ENCODE peak calls at places on chromosomes 4 and X, in ten cellular contexts. Z is MM.1S; I is HS-27A; R is A549; K is HFF-Myc; X is NCI-H1105 treated with DMSO at 0.1 percent for 48 hours; S is kidney tubule cell; O is bronchial epithelial cell; D is DMS79; F is stimulated activated CD8-positive, alpha-beta memory T cell treated with anti-CD3 and anti-CD28 coated beads, Interleukin-15, amount 100 ng/mL, for 4 hours. N is an unnamed sample.

GRCh38 chr4:118338981-118339765 is 13.6 kb downstream of the PRSS12 start:
- DNase-seq in Z (no peak), I (peak), R (no peak), K (no peak), X (no peak), S (peak), O (peak), D (no peak), F (no peak), N (no peak)

GRCh38 chrX:37926700-37927099 is 79.3 kb upstream of the DYNLT3 start:
- DNase-seq in Z (peak), I (no peak), R (peak), K (no peak), X (peak), S (peak), O (peak), D (no peak), F (no peak), N (no peak)

GRCh38 chr4:185481390-185481789 is 9.9 kb upstream of the CCDC110 start:
- DNase-seq in Z (no peak), I (no peak), R (no peak), K (no peak), X (no peak), S (no peak), O (no peak), D (no peak), F (no peak), N (no peak)

GRCh38 chr4:30269850-30270249 is 450.3 kb upstream of the PCDH7 start:
- DNase-seq in Z (no peak), I (no peak), R (no peak), K (no peak), X (no peak), S (peak), O (peak), D (no peak), F (no peak), N (no peak)

GRCh38 chr4:183099537-183100297 is 660 bp downstream of the WWC2 start:
- DNase-seq in Z (peak), I (no peak), R (peak), K (no peak), X (peak), S (peak), O (no peak), D (no peak), F (no peak), N (no peak)

GRCh38 chr4:80138556-80139538 is 58.5 kb upstream of the PRDM8 start:
- DNase-seq in Z (peak), I (no peak), R (no peak), K (peak), X (no peak), S (peak), O (peak), D (no peak), F (no peak), N (peak)

GRCh38 chr4:115234405-115235093 is 121.1 kb upstream of the NDST4 start:
- DNase-seq in Z (peak), I (no peak), R (no peak), K (no peak), X (no peak), S (peak), O (peak), D (no peak), F (no peak), N (no peak)

GRCh38 chr4:74123065-74123728 is 24.2 kb upstream of the CXCL2 start:
- DNase-seq in Z (no peak), I (no peak), R (no peak), K (no peak), X (peak), S (no peak), O (peak), D (peak), F (no peak), N (no peak)

GRCh38 chrX:153944140-153944799 is at the start of gene RENBP:
- DNase-seq in Z (peak), I (no peak), R (no peak), K (no peak), X (peak), S (no peak), O (no peak), D (no peak), F (no peak), N (no peak)

GRCh38 chr4:87679449-87680169 is 29.5 kb downstream of the DMP1 start:
- DNase-seq in Z (peak), I (peak), R (peak), K (peak), X (peak), S (peak), O (peak), D (no peak), F (no peak), N (peak)

GRCh38 chr4:66741081-66741480 is 804.2 kb downstream of the CENPC start:
- DNase-seq in Z (no peak), I (peak), R (no peak), K (no peak), X (no peak), S (no peak), O (peak), D (no peak), F (no peak), N (no peak)

GRCh38 chrX:9433596-9433995 is 31.3 kb upstream of the TBL1X start:
- DNase-seq in Z (no peak), I (no peak), R (no peak), K (no peak), X (no peak), S (peak), O (no peak), D (no peak), F (no peak), N (no peak)

GRCh38 chrX:110418220-110418856 is 59.7 kb downstream of the RTL9 start:
- DNase-seq in Z (peak), I (no peak), R (peak), K (no peak), X (no peak), S (peak), O (peak), D (peak), F (no peak), N (no peak)

GRCh38 chr4:149120331-149121014 is 678.3 kb upstream of the NR3C2 start:
- DNase-seq in Z (no peak), I (no peak), R (no peak), K (no peak), X (no peak), S (peak), O (no peak), D (no peak), F (no peak), N (no peak)

GRCh38 chr4:176548571-176548970 is 228.8 kb downstream of the SPCS3 start:
- DNase-seq in Z (no peak), I (peak), R (no peak), K (no peak), X (no peak), S (peak), O (peak), D (no peak), F (no peak), N (no peak)

GRCh38 chr4:7472443-7473013 is 37.8 kb upstream of the PSAPL1 start:
- DNase-seq in Z (no peak), I (no peak), R (no peak), K (no peak), X (no peak), S (no peak), O (no peak), D (no peak), F (no peak), N (no peak)

GRCh38 chr4:1459664-1460511 is 53.6 kb upstream of the NKX1-1 start:
- DNase-seq in Z (no peak), I (no peak), R (no peak), K (no peak), X (no peak), S (no peak), O (no peak), D (no peak), F (no peak), N (no peak)

GRCh38 chrX:15401373-15401772 is 17.2 kb upstream of the VEGFD start:
- DNase-seq in Z (no peak), I (no peak), R (no peak), K (no peak), X (no peak), S (no peak), O (no peak), D (no peak), F (no peak), N (no peak)

GRCh38 chrX:86002076-86002896 is 45.1 kb downstream of the CHM start:
- DNase-seq in Z (peak), I (no peak), R (no peak), K (no peak), X (no peak), S (peak), O (peak), D (no peak), F (no peak), N (no peak)

GRCh38 chrX:110086916-110087484 is 84.1 kb downstream of the TMEM164 start:
- DNase-seq in Z (no peak), I (peak), R (peak), K (no peak), X (no peak), S (peak), O (peak), D (no peak), F (no peak), N (no peak)

GRCh38 chr4:125191252-125191651 is 123.5 kb upstream of the FAT4 start:
- DNase-seq in Z (no peak), I (no peak), R (no peak), K (no peak), X (no peak), S (no peak), O (peak), D (no peak), F (no peak), N (no peak)

GRCh38 chrX:38595801-38596200 is 34.5 kb downstream of the TSPAN7 start:
- DNase-seq in Z (no peak), I (no peak), R (no peak), K (no peak), X (no peak), S (no peak), O (no peak), D (no peak), F (no peak), N (no peak)

GRCh38 chr4:155604718-155605601 is 61.7 kb upstream of the GUCY1A1 start:
- DNase-seq in Z (no peak), I (peak), R (no peak), K (peak), X (no peak), S (peak), O (peak), D (no peak), F (no peak), N (no peak)

GRCh38 chr4:166042510-166043055 is 169.5 kb downstream of the TLL1 start:
- DNase-seq in Z (no peak), I (no peak), R (no peak), K (no peak), X (no peak), S (no peak), O (no peak), D (no peak), F (no peak), N (no peak)

GRCh38 chr4:79598801-79599200 is 190.8 kb upstream of the GK2 start:
- DNase-seq in Z (no peak), I (no peak), R (no peak), K (no peak), X (no peak), S (no peak), O (no peak), D (no peak), F (no peak), N (no peak)

GRCh38 chrX:103861200-103861599 is 29.1 kb upstream of the RAB9B start:
- DNase-seq in Z (no peak), I (no peak), R (no peak), K (no peak), X (no peak), S (peak), O (peak), D (no peak), F (no peak), N (no peak)

GRCh38 chr4:159906051-159906450 is 803.2 kb downstream of the RAPGEF2 start:
- DNase-seq in Z (no peak), I (no peak), R (no peak), K (no peak), X (no peak), S (no peak), O (no peak), D (no peak), F (no peak), N (no peak)

GRCh38 chr4:132097046-132097445 is 1052.0 kb upstream of the PCDH10 start:
- DNase-seq in Z (no peak), I (no peak), R (no peak), K (no peak), X (no peak), S (no peak), O (no peak), D (no peak), F (no peak), N (no peak)

GRCh38 chr4:2251073-2251794 is 9.3 kb upstream of the HAUS3 start:
- DNase-seq in Z (no peak), I (no peak), R (no peak), K (no peak), X (no peak), S (no peak), O (no peak), D (no peak), F (no peak), N (no peak)

GRCh38 chrX:38596939-38597338 is 35.6 kb downstream of the TSPAN7 start:
- DNase-seq in Z (no peak), I (no peak), R (no peak), K (no peak), X (no peak), S (no peak), O (no peak), D (no peak), F (no peak), N (no peak)

GRCh38 chr4:80173841-80174240 is 23.5 kb upstream of the PRDM8 start:
- DNase-seq in Z (no peak), I (no peak), R (no peak), K (no peak), X (no peak), S (no peak), O (no peak), D (no peak), F (no peak), N (no peak)